ENCODE peak calls at places on chromosomes 16 and 17, in six cellular contexts. U is uterus; N is activated CD8-positive, alpha-beta T cell treated with anti-CD3 and anti-CD28 coated beads for 36 hours; A is HFFc6; X is GM12865; I is OCI-LY7. J is an unnamed sample.

GRCh38 chr17:7294614-7295153 is at the start of gene YBX2:
- DNase-seq in X (peak), I (peak), N (peak), A (no peak), U (peak), J (peak)

GRCh38 chr17:7992516-7992915 is 9.9 kb upstream of the GUCY2D start:
- DNase-seq in I (no peak), U (no peak), X (no peak), N (no peak), A (peak), J (no peak)

GRCh38 chr16:67207857-67208524 is 9.1 kb downstream of the ELMO3 start:
- DNase-seq in U (no peak), I (no peak), X (no peak), N (no peak), A (peak), J (no peak)

GRCh38 chr17:75507712-75508111 is 7.6 kb downstream of the CASKIN2 start:
- DNase-seq in A (no peak), X (no peak), U (no peak), I (no peak), N (no peak), J (no peak)

GRCh38 chr16:48408688-48409087 is 23.5 kb upstream of the SIAH1 start:
- DNase-seq in U (no peak), A (peak), X (no peak), I (no peak), N (no peak), J (no peak)

GRCh38 chr17:42502091-42502490 is 34.0 kb upstream of the NAGLU start:
- DNase-seq in U (no peak), N (no peak), X (no peak), I (no peak), A (no peak), J (no peak)

GRCh38 chr16:63289834-63290460 is 1253.7 kb upstream of the CDH8 start:
- DNase-seq in A (no peak), I (peak), X (peak), U (no peak), N (peak), J (peak)

GRCh38 chr16:12896562-12896961 is 4.8 kb upstream of the SHISA9 start:
- DNase-seq in U (no peak), X (peak), N (no peak), A (peak), I (peak), J (no peak)

GRCh38 chr17:37516131-37516561 is 26.5 kb downstream of the DUSP14 start:
- DNase-seq in I (no peak), U (no peak), N (no peak), X (no peak), A (peak), J (no peak)

GRCh38 chr17:62809656-62810055 is 1.5 kb upstream of the MARCHF10 start:
- DNase-seq in X (no peak), U (no peak), N (no peak), A (no peak), I (no peak), J (no peak)

GRCh38 chr17:46782250-46782953 is 36.1 kb downstream of the WNT3 start:
- DNase-seq in U (no peak), X (peak), N (peak), I (peak), A (peak), J (no peak)

GRCh38 chr17:28911411-28912045 is 8.6 kb upstream of the DHRS13 start:
- DNase-seq in N (no peak), A (no peak), I (no peak), X (no peak), U (no peak), J (no peak)

GRCh38 chr17:67605259-67605912 is 112.3 kb upstream of the NOL11 start:
- DNase-seq in I (no peak), U (peak), A (no peak), N (no peak), X (no peak), J (no peak)

DNA sequence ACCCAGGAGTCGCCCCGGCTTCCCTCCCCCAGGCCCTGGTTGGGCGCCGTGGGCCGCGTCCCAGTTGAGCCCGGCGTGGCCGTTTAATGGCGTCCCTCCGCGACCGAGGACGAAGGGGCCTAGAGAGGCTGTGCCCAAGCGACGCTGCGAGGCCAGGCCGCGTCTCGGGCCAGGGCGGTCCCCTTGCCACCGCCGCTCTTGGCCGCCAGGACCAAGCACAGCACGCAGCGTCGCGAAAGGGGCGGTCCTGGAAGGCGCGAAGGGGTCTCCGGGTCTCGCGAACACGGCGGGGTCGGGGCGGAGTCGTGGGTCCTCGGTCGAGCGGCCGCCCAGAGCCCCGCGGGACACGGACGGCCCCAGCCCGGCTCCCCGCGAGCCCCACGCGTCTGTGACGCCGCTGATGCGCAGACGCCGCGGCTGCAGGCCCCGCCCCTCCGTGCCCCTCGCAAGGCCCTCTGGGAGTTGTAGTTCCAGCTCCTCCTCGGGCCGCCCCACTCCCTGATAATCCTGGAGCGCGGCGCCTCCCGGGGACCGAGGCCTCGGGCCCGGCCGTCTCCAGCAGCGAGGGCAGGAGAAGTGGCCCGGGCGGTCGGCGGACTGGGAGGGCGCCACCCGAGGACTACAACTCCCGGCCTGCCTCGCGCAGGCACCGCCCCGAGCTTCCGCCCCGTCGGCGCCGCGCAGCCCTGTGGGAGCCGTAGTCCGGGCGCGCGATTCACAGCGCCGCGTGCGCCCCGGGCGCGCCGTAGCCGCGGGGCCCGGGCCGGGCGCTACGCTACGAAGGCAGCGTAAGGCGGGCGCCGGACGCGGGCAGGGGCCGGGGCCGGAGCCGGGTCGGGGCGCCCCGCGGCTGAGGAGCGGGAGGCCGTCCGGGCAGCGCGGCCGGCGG is at the start of gene CAPN15:
- DNase-seq in I (peak), X (peak), N (peak), A (peak), U (peak), J (peak)
- TF ChIP-seq CTCF in I (no peak), X (no peak), N (peak), A (peak), U (no peak), J (no peak)

GRCh38 chr17:45247429-45248131 is 14.3 kb downstream of the SPATA32 start:
- DNase-seq in X (peak), N (peak), I (peak), A (peak), U (peak), J (peak)
- TF ChIP-seq CTCF in X (no peak), N (no peak), I (no peak), A (no peak), U (no peak), J (no peak)

DNA sequence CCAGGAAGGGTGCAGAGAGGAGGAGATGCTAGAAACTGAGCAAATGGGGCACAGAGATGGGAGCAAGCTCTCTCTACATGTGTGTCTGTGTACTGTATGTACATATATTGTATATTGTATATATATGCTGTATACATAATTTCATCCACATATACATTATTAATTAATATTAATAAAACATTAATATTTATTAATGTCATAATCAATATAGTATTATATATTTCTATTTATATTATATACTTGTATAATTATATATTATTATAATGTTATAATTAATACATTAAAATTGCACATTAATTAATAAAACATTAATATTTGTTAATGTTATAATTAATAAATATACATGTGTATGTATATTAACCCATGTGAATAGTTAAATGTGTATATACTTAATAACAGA is 31.5 kb upstream of the FOXF1 start:
- DNase-seq in A (no peak), I (no peak), U (no peak), N (no peak), X (no peak), J (no peak)
- TF ChIP-seq CTCF in A (no peak), I (no peak), U (no peak), N (no peak), X (no peak), J (no peak)

GRCh38 chr16:5386989-5387388 is 289.4 kb upstream of the EEF2KMT start:
- DNase-seq in X (peak), I (no peak), N (no peak), U (no peak), A (no peak), J (no peak)
- TF ChIP-seq CTCF in X (no peak), I (no peak), N (no peak), U (no peak), A (no peak), J (no peak)

GRCh38 chr17:79090503-79091372 is 16.1 kb downstream of the ENGASE start:
- DNase-seq in N (no peak), U (peak), X (peak), A (no peak), I (no peak), J (no peak)
- TF ChIP-seq CTCF in N (no peak), U (peak), X (no peak), A (peak), I (no peak), J (no peak)

GRCh38 chr16:70158261-70158939 is 15.2 kb upstream of the CLEC18C start:
- DNase-seq in X (no peak), N (no peak), U (no peak), A (no peak), I (no peak), J (no peak)
- TF ChIP-seq CTCF in X (no peak), N (no peak), U (no peak), A (peak), I (peak), J (no peak)

GRCh38 chr16:4868573-4868972 is 21.3 kb downstream of the UBN1 start:
- DNase-seq in N (no peak), A (no peak), U (no peak), X (no peak), I (no peak), J (no peak)

GRCh38 chr16:4870138-4870671 is 22.9 kb downstream of the UBN1 start:
- DNase-seq in I (no peak), U (no peak), X (no peak), A (no peak), N (no peak), J (no peak)

GRCh38 chr16:4868046-4868445 is 20.8 kb downstream of the UBN1 start:
- DNase-seq in N (no peak), X (no peak), U (no peak), I (no peak), A (no peak), J (no peak)

GRCh38 chr16:4866586-4866985 is 19.3 kb downstream of the UBN1 start:
- DNase-seq in U (no peak), A (no peak), N (no peak), I (no peak), X (no peak), J (no peak)

GRCh38 chr16:4869147-4869790 is 22.0 kb downstream of the UBN1 start:
- DNase-seq in X (no peak), N (no peak), U (no peak), I (no peak), A (no peak), J (no peak)
- TF ChIP-seq CTCF in X (no peak), N (no peak), U (no peak), I (no peak), A (no peak), J (no peak)

GRCh38 chr16:27327586-27327915 is 13.8 kb downstream of the IL4R start:
- DNase-seq in X (no peak), A (no peak), U (no peak), N (no peak), I (no peak), J (no peak)

GRCh38 chr16:27328937-27329336 is 15.2 kb downstream of the IL4R start:
- DNase-seq in A (no peak), I (no peak), U (no peak), N (no peak), X (no peak), J (no peak)

GRCh38 chr16:27325736-27326135 is 12.0 kb downstream of the IL4R start:
- DNase-seq in U (no peak), A (no peak), N (no peak), X (no peak), I (no peak), J (no peak)

GRCh38 chr16:27326251-27326650 is 12.5 kb downstream of the IL4R start:
- DNase-seq in I (no peak), A (no peak), X (no peak), U (no peak), N (no peak), J (no peak)

GRCh38 chr16:27326738-27327585 is 13.2 kb downstream of the IL4R start:
- DNase-seq in X (peak), N (peak), A (peak), I (peak), U (peak), J (no peak)
- TF ChIP-seq CTCF in X (no peak), N (no peak), A (peak), I (no peak), U (peak), J (no peak)

DNA sequence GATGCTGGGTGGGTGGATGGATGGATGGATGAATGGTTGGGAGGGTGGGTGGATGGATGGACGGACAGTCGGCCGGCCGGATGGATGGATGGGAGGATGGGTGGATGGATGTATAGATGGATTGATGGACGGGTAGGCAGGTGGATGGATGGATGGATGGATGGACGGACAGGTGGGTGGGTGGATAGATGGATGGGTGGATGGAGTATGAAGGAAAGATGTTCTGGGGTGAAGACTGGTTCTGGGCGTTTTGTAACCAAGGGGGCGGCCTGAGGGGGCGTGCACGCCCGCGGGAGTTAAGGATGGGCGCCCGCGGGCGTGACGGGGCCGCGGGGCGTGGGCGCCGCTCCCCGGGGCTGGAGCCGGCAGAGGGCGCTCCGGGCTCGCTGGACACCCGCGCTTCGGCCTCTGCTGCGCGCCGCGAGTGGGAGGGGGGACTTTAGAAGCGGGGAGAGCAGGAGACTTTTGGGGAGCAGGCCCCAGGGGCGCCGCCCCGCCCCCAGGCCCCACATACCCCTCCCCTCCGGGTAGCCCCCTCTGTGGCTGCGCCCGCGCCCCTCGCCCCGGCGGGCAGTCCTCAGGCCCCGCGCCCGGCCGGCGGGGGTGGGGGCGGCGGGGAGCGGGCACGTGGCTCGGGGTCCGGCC is at the start of gene NECAB2:
- DNase-seq in I (peak), U (no peak), N (peak), X (peak), A (no peak), J (peak)
- TF ChIP-seq CTCF in I (peak), U (peak), N (peak), X (peak), A (peak), J (peak)

GRCh38 chr16:2429037-2429770 is at the start of gene CCNF:
- DNase-seq in U (peak), A (peak), I (peak), X (peak), N (peak), J (peak)
- TF ChIP-seq CTCF in U (no peak), A (no peak), I (peak), X (no peak), N (no peak), J (no peak)

J was measured in mesothelial cell of epicardium.